ENCODE peak calls at places on chromosome 6, in eight cellular contexts. One of them, this sample, is unnamed.

GRCh38 chr6:22880686-22881433 is 311.5 kb downstream of the HDGFL1 start:
- DNase-seq in heart right ventricle: no peak
- DNase-seq in mesothelial cell of epicardium: no peak
- DNase-seq in COR-L47: no peak
- DNase-seq in AG04450: peak
- DNase-seq in neural crest cell: no peak
- DNase-seq in GM18507: no peak
- DNase-seq in colonic mucosa: no peak
- DNase-seq in this sample: no peak

GRCh38 chr6:29759457-29759856 is 36.2 kb downstream of the HLA-F start:
- DNase-seq in COR-L47: peak
- DNase-seq in neural crest cell: no peak
- DNase-seq in heart right ventricle: no peak
- DNase-seq in GM18507: no peak
- DNase-seq in mesothelial cell of epicardium: no peak
- DNase-seq in colonic mucosa: peak
- DNase-seq in AG04450: no peak
- DNase-seq in this sample: no peak

GRCh38 chr6:54404791-54405190 is 96.5 kb downstream of the TINAG start:
- DNase-seq in GM18507: no peak
- DNase-seq in AG04450: no peak
- DNase-seq in mesothelial cell of epicardium: no peak
- DNase-seq in colonic mucosa: no peak
- DNase-seq in COR-L47: no peak
- DNase-seq in neural crest cell: no peak
- DNase-seq in heart right ventricle: no peak
- DNase-seq in this sample: no peak

GRCh38 chr6:87342829-87343228 is 1.8 kb upstream of the C6orf163 start:
- DNase-seq in colonic mucosa: no peak
- DNase-seq in heart right ventricle: no peak
- DNase-seq in AG04450: no peak
- DNase-seq in GM18507: no peak
- DNase-seq in mesothelial cell of epicardium: no peak
- DNase-seq in COR-L47: no peak
- DNase-seq in neural crest cell: no peak
- DNase-seq in this sample: no peak

GRCh38 chr6:159718634-159719033 is 8.7 kb upstream of the WTAP start:
- DNase-seq in heart right ventricle: no peak
- DNase-seq in GM18507: no peak
- DNase-seq in neural crest cell: no peak
- DNase-seq in mesothelial cell of epicardium: no peak
- DNase-seq in COR-L47: no peak
- DNase-seq in colonic mucosa: no peak
- DNase-seq in AG04450: no peak
- DNase-seq in this sample: no peak

GRCh38 chr6:93790976-93791375 is 371.6 kb upstream of the EPHA7 start:
- DNase-seq in COR-L47: no peak
- DNase-seq in GM18507: no peak
- DNase-seq in AG04450: no peak
- DNase-seq in neural crest cell: no peak
- DNase-seq in heart right ventricle: no peak
- DNase-seq in colonic mucosa: no peak
- DNase-seq in mesothelial cell of epicardium: no peak
- DNase-seq in this sample: no peak

GRCh38 chr6:33878541-33878940 is 74.7 kb upstream of the MLN start:
- DNase-seq in neural crest cell: no peak
- DNase-seq in colonic mucosa: no peak
- DNase-seq in COR-L47: peak
- DNase-seq in heart right ventricle: no peak
- DNase-seq in GM18507: no peak
- DNase-seq in mesothelial cell of epicardium: no peak
- DNase-seq in AG04450: no peak
- DNase-seq in this sample: no peak

GRCh38 chr6:36315921-36316320 is 20.8 kb downstream of the BNIP5 start:
- DNase-seq in GM18507: no peak
- DNase-seq in neural crest cell: no peak
- DNase-seq in heart right ventricle: no peak
- DNase-seq in mesothelial cell of epicardium: no peak
- DNase-seq in COR-L47: no peak
- DNase-seq in AG04450: no peak
- DNase-seq in colonic mucosa: peak
- DNase-seq in this sample: no peak

GRCh38 chr6:125753218-125753936 is 3.9 kb downstream of the HEY2 start:
- DNase-seq in AG04450: no peak
- DNase-seq in neural crest cell: no peak
- DNase-seq in GM18507: no peak
- DNase-seq in mesothelial cell of epicardium: no peak
- DNase-seq in COR-L47: no peak
- DNase-seq in colonic mucosa: no peak
- DNase-seq in heart right ventricle: no peak
- DNase-seq in this sample: no peak

GRCh38 chr6:26155066-26155925 is 68.1 kb downstream of the HFE start:
- DNase-seq in neural crest cell: peak
- DNase-seq in colonic mucosa: peak
- DNase-seq in COR-L47: peak
- DNase-seq in GM18507: no peak
- DNase-seq in AG04450: no peak
- DNase-seq in mesothelial cell of epicardium: no peak
- DNase-seq in heart right ventricle: peak
- DNase-seq in this sample: no peak